ENCODE peak calls at places on chromosome 9, in eight cellular contexts. One of them, this sample, is unnamed.

GRCh38 chr9:104463864-104464263 is 40.2 kb upstream of the OR13F1 start:
- DNase-seq in activated CD4-positive, alpha-beta memory T cell treated with anti-CD3 and anti-CD28 coated beads, Interleukin-2, amount 10 ng/mL, durations not matched to agents 7 days and 5 days: no peak
- DNase-seq in cardiac muscle cell: no peak
- DNase-seq in endothelial cell of umbilical vein: no peak
- DNase-seq in GM23248: no peak
- DNase-seq in HT-29: no peak
- DNase-seq in AG09309: no peak
- DNase-seq in NCI-H1105 treated with DMSO at 0.1 percent for 48 hours: no peak
- DNase-seq in this sample: no peak

GRCh38 chr9:77284616-77285015 is 107.3 kb downstream of the VPS13A start:
- DNase-seq in GM23248: no peak
- DNase-seq in activated CD4-positive, alpha-beta memory T cell treated with anti-CD3 and anti-CD28 coated beads, Interleukin-2, amount 10 ng/mL, durations not matched to agents 7 days and 5 days: no peak
- DNase-seq in AG09309: no peak
- DNase-seq in endothelial cell of umbilical vein: no peak
- DNase-seq in cardiac muscle cell: no peak
- DNase-seq in NCI-H1105 treated with DMSO at 0.1 percent for 48 hours: no peak
- DNase-seq in HT-29: no peak
- DNase-seq in this sample: no peak

GRCh38 chr9:112120471-112120925 is 54.6 kb downstream of the SUSD1 start:
- DNase-seq in AG09309: no peak
- DNase-seq in GM23248: peak; percentile 7
- DNase-seq in cardiac muscle cell: no peak
- DNase-seq in HT-29: peak; percentile 26
- DNase-seq in NCI-H1105 treated with DMSO at 0.1 percent for 48 hours: peak; percentile 90
- DNase-seq in activated CD4-positive, alpha-beta memory T cell treated with anti-CD3 and anti-CD28 coated beads, Interleukin-2, amount 10 ng/mL, durations not matched to agents 7 days and 5 days: no peak
- DNase-seq in endothelial cell of umbilical vein: no peak
- DNase-seq in this sample: no peak

GRCh38 chr9:97846347-97846746 is 6.7 kb upstream of the FOXE1 start:
- DNase-seq in GM23248: no peak
- DNase-seq in cardiac muscle cell: no peak
- DNase-seq in endothelial cell of umbilical vein: no peak
- DNase-seq in NCI-H1105 treated with DMSO at 0.1 percent for 48 hours: no peak
- DNase-seq in AG09309: no peak
- DNase-seq in HT-29: no peak
- DNase-seq in activated CD4-positive, alpha-beta memory T cell treated with anti-CD3 and anti-CD28 coated beads, Interleukin-2, amount 10 ng/mL, durations not matched to agents 7 days and 5 days: no peak
- DNase-seq in this sample: no peak

GRCh38 chr9:128721487-128722010 is 2.4 kb downstream of the ZDHHC12 start:
- DNase-seq in endothelial cell of umbilical vein: no peak
- DNase-seq in AG09309: no peak
- DNase-seq in NCI-H1105 treated with DMSO at 0.1 percent for 48 hours: no peak
- DNase-seq in GM23248: no peak
- DNase-seq in cardiac muscle cell: no peak
- DNase-seq in HT-29: no peak
- DNase-seq in activated CD4-positive, alpha-beta memory T cell treated with anti-CD3 and anti-CD28 coated beads, Interleukin-2, amount 10 ng/mL, durations not matched to agents 7 days and 5 days: no peak
- DNase-seq in this sample: no peak

GRCh38 chr9:127965953-127966352 is 14.8 kb downstream of the EEIG1 start:
- DNase-seq in HT-29: peak; percentile 38
- DNase-seq in GM23248: peak; percentile 58
- DNase-seq in endothelial cell of umbilical vein: no peak
- DNase-seq in activated CD4-positive, alpha-beta memory T cell treated with anti-CD3 and anti-CD28 coated beads, Interleukin-2, amount 10 ng/mL, durations not matched to agents 7 days and 5 days: no peak
- DNase-seq in NCI-H1105 treated with DMSO at 0.1 percent for 48 hours: no peak
- DNase-seq in AG09309: no peak
- DNase-seq in cardiac muscle cell: no peak
- DNase-seq in this sample: no peak

GRCh38 chr9:136946893-136947891 is 2.1 kb downstream of the C8G start:
- DNase-seq in AG09309: no peak
- DNase-seq in GM23248: no peak
- DNase-seq in activated CD4-positive, alpha-beta memory T cell treated with anti-CD3 and anti-CD28 coated beads, Interleukin-2, amount 10 ng/mL, durations not matched to agents 7 days and 5 days: no peak
- DNase-seq in endothelial cell of umbilical vein: no peak
- DNase-seq in cardiac muscle cell: no peak
- DNase-seq in NCI-H1105 treated with DMSO at 0.1 percent for 48 hours: no peak
- DNase-seq in HT-29: no peak
- DNase-seq in this sample: no peak

GRCh38 chr9:3865373-3865772 is 339.6 kb upstream of the RFX3 start:
- DNase-seq in NCI-H1105 treated with DMSO at 0.1 percent for 48 hours: no peak
- DNase-seq in endothelial cell of umbilical vein: peak; percentile 6
- DNase-seq in activated CD4-positive, alpha-beta memory T cell treated with anti-CD3 and anti-CD28 coated beads, Interleukin-2, amount 10 ng/mL, durations not matched to agents 7 days and 5 days: no peak
- DNase-seq in AG09309: no peak
- DNase-seq in GM23248: peak; percentile 73
- DNase-seq in cardiac muscle cell: no peak
- DNase-seq in HT-29: no peak
- DNase-seq in this sample: no peak

GRCh38 chr9:107739601-107740082 is 250.1 kb upstream of the KLF4 start:
- DNase-seq in AG09309: no peak
- DNase-seq in cardiac muscle cell: no peak
- DNase-seq in activated CD4-positive, alpha-beta memory T cell treated with anti-CD3 and anti-CD28 coated beads, Interleukin-2, amount 10 ng/mL, durations not matched to agents 7 days and 5 days: no peak
- DNase-seq in NCI-H1105 treated with DMSO at 0.1 percent for 48 hours: peak; percentile 20
- DNase-seq in HT-29: no peak
- DNase-seq in GM23248: peak; percentile 75
- DNase-seq in endothelial cell of umbilical vein: no peak
- DNase-seq in this sample: no peak

GRCh38 chr9:72635197-72635596 is 113.8 kb downstream of the TMC1 start:
- DNase-seq in HT-29: no peak
- DNase-seq in NCI-H1105 treated with DMSO at 0.1 percent for 48 hours: no peak
- DNase-seq in AG09309: no peak
- DNase-seq in endothelial cell of umbilical vein: no peak
- DNase-seq in activated CD4-positive, alpha-beta memory T cell treated with anti-CD3 and anti-CD28 coated beads, Interleukin-2, amount 10 ng/mL, durations not matched to agents 7 days and 5 days: no peak
- DNase-seq in cardiac muscle cell: no peak
- DNase-seq in GM23248: peak; percentile 12
- DNase-seq in this sample: no peak

GRCh38 chr9:125332527-125332926 is 70.9 kb downstream of the GAPVD1 start:
- DNase-seq in endothelial cell of umbilical vein: no peak
- DNase-seq in HT-29: no peak
- DNase-seq in activated CD4-positive, alpha-beta memory T cell treated with anti-CD3 and anti-CD28 coated beads, Interleukin-2, amount 10 ng/mL, durations not matched to agents 7 days and 5 days: peak; percentile 33
- DNase-seq in cardiac muscle cell: peak; percentile 3
- DNase-seq in GM23248: no peak
- DNase-seq in AG09309: no peak
- DNase-seq in NCI-H1105 treated with DMSO at 0.1 percent for 48 hours: no peak
- DNase-seq in this sample: no peak

GRCh38 chr9:88783613-88784230 is 207.5 kb upstream of the S1PR3 start:
- DNase-seq in GM23248: no peak
- DNase-seq in endothelial cell of umbilical vein: no peak
- DNase-seq in activated CD4-positive, alpha-beta memory T cell treated with anti-CD3 and anti-CD28 coated beads, Interleukin-2, amount 10 ng/mL, durations not matched to agents 7 days and 5 days: no peak
- DNase-seq in NCI-H1105 treated with DMSO at 0.1 percent for 48 hours: no peak
- DNase-seq in AG09309: no peak
- DNase-seq in cardiac muscle cell: no peak
- DNase-seq in HT-29: no peak
- DNase-seq in this sample: no peak

GRCh38 chr9:114988962-114989599 is 58.7 kb upstream of the TNFSF8 start:
- DNase-seq in activated CD4-positive, alpha-beta memory T cell treated with anti-CD3 and anti-CD28 coated beads, Interleukin-2, amount 10 ng/mL, durations not matched to agents 7 days and 5 days: peak; percentile 20
- DNase-seq in AG09309: no peak
- DNase-seq in GM23248: peak; percentile 59
- DNase-seq in cardiac muscle cell: no peak
- DNase-seq in HT-29: no peak
- DNase-seq in endothelial cell of umbilical vein: no peak
- DNase-seq in NCI-H1105 treated with DMSO at 0.1 percent for 48 hours: no peak
- DNase-seq in this sample: no peak

GRCh38 chr9:115643948-115644727 is 509.5 kb upstream of the PAPPA start:
- DNase-seq in HT-29: no peak
- DNase-seq in GM23248: no peak
- DNase-seq in activated CD4-positive, alpha-beta memory T cell treated with anti-CD3 and anti-CD28 coated beads, Interleukin-2, amount 10 ng/mL, durations not matched to agents 7 days and 5 days: no peak
- DNase-seq in cardiac muscle cell: no peak
- DNase-seq in endothelial cell of umbilical vein: no peak
- DNase-seq in AG09309: no peak
- DNase-seq in NCI-H1105 treated with DMSO at 0.1 percent for 48 hours: no peak
- DNase-seq in this sample: no peak

GRCh38 chr9:133370680-133371079 is 5.2 kb downstream of the SURF4 start:
- DNase-seq in activated CD4-positive, alpha-beta memory T cell treated with anti-CD3 and anti-CD28 coated beads, Interleukin-2, amount 10 ng/mL, durations not matched to agents 7 days and 5 days: peak; percentile 69
- DNase-seq in NCI-H1105 treated with DMSO at 0.1 percent for 48 hours: no peak
- DNase-seq in HT-29: no peak
- DNase-seq in cardiac muscle cell: no peak
- DNase-seq in AG09309: no peak
- DNase-seq in GM23248: no peak
- DNase-seq in endothelial cell of umbilical vein: no peak
- DNase-seq in this sample: no peak

GRCh38 chr9:133768371-133768858 is 30.3 kb upstream of the SARDH start:
- DNase-seq in GM23248: no peak
- DNase-seq in NCI-H1105 treated with DMSO at 0.1 percent for 48 hours: no peak
- DNase-seq in endothelial cell of umbilical vein: no peak
- DNase-seq in activated CD4-positive, alpha-beta memory T cell treated with anti-CD3 and anti-CD28 coated beads, Interleukin-2, amount 10 ng/mL, durations not matched to agents 7 days and 5 days: peak; percentile 6
- DNase-seq in HT-29: no peak
- DNase-seq in cardiac muscle cell: no peak
- DNase-seq in AG09309: no peak
- DNase-seq in this sample: no peak

GRCh38 chr9:84024041-84024575 is 43.5 kb downstream of the RMI1 start:
- DNase-seq in cardiac muscle cell: no peak
- DNase-seq in NCI-H1105 treated with DMSO at 0.1 percent for 48 hours: no peak
- DNase-seq in activated CD4-positive, alpha-beta memory T cell treated with anti-CD3 and anti-CD28 coated beads, Interleukin-2, amount 10 ng/mL, durations not matched to agents 7 days and 5 days: no peak
- DNase-seq in AG09309: no peak
- DNase-seq in GM23248: peak; percentile 22
- DNase-seq in endothelial cell of umbilical vein: no peak
- DNase-seq in HT-29: no peak
- DNase-seq in this sample: peak; percentile 23

GRCh38 chr9:95101326-95101725 is 216.2 kb downstream of the FANCC start:
- DNase-seq in HT-29: no peak
- DNase-seq in NCI-H1105 treated with DMSO at 0.1 percent for 48 hours: no peak
- DNase-seq in AG09309: no peak
- DNase-seq in GM23248: no peak
- DNase-seq in endothelial cell of umbilical vein: no peak
- DNase-seq in cardiac muscle cell: no peak
- DNase-seq in activated CD4-positive, alpha-beta memory T cell treated with anti-CD3 and anti-CD28 coated beads, Interleukin-2, amount 10 ng/mL, durations not matched to agents 7 days and 5 days: no peak
- DNase-seq in this sample: no peak

GRCh38 chr9:131234799-131235479 is 41.4 kb downstream of the FAM78A start:
- DNase-seq in GM23248: no peak
- DNase-seq in HT-29: no peak
- DNase-seq in NCI-H1105 treated with DMSO at 0.1 percent for 48 hours: no peak
- DNase-seq in cardiac muscle cell: peak; percentile 77
- DNase-seq in activated CD4-positive, alpha-beta memory T cell treated with anti-CD3 and anti-CD28 coated beads, Interleukin-2, amount 10 ng/mL, durations not matched to agents 7 days and 5 days: no peak
- DNase-seq in AG09309: no peak
- DNase-seq in endothelial cell of umbilical vein: no peak
- DNase-seq in this sample: no peak

GRCh38 chr9:98168952-98169488 is 23.4 kb downstream of the CORO2A start:
- DNase-seq in cardiac muscle cell: no peak
- DNase-seq in AG09309: no peak
- DNase-seq in activated CD4-positive, alpha-beta memory T cell treated with anti-CD3 and anti-CD28 coated beads, Interleukin-2, amount 10 ng/mL, durations not matched to agents 7 days and 5 days: peak; percentile 78
- DNase-seq in HT-29: peak; percentile 86
- DNase-seq in NCI-H1105 treated with DMSO at 0.1 percent for 48 hours: no peak
- DNase-seq in endothelial cell of umbilical vein: no peak
- DNase-seq in GM23248: peak; percentile 42
- DNase-seq in this sample: no peak

GRCh38 chr9:37446401-37446800 is 18.8 kb downstream of the ZBTB5 start:
- DNase-seq in endothelial cell of umbilical vein: no peak
- DNase-seq in AG09309: no peak
- DNase-seq in activated CD4-positive, alpha-beta memory T cell treated with anti-CD3 and anti-CD28 coated beads, Interleukin-2, amount 10 ng/mL, durations not matched to agents 7 days and 5 days: no peak
- DNase-seq in HT-29: no peak
- DNase-seq in GM23248: no peak
- DNase-seq in NCI-H1105 treated with DMSO at 0.1 percent for 48 hours: no peak
- DNase-seq in cardiac muscle cell: no peak
- DNase-seq in this sample: no peak

GRCh38 chr9:98334796-98335195 is 79.3 kb upstream of the TBC1D2 start:
- DNase-seq in cardiac muscle cell: no peak
- DNase-seq in HT-29: no peak
- DNase-seq in NCI-H1105 treated with DMSO at 0.1 percent for 48 hours: no peak
- DNase-seq in GM23248: no peak
- DNase-seq in AG09309: no peak
- DNase-seq in activated CD4-positive, alpha-beta memory T cell treated with anti-CD3 and anti-CD28 coated beads, Interleukin-2, amount 10 ng/mL, durations not matched to agents 7 days and 5 days: no peak
- DNase-seq in endothelial cell of umbilical vein: no peak
- DNase-seq in this sample: no peak

GRCh38 chr9:81671880-81672280 is 17.5 kb downstream of the TLE1 start:
- DNase-seq in cardiac muscle cell: peak; percentile 25
- DNase-seq in activated CD4-positive, alpha-beta memory T cell treated with anti-CD3 and anti-CD28 coated beads, Interleukin-2, amount 10 ng/mL, durations not matched to agents 7 days and 5 days: no peak
- DNase-seq in endothelial cell of umbilical vein: peak; percentile 69
- DNase-seq in AG09309: no peak
- DNase-seq in NCI-H1105 treated with DMSO at 0.1 percent for 48 hours: peak; percentile 47
- DNase-seq in GM23248: no peak
- DNase-seq in HT-29: no peak
- DNase-seq in this sample: no peak

GRCh38 chr9:128503870-128504269 is 649 bp upstream of the GLE1 start:
- DNase-seq in endothelial cell of umbilical vein: no peak
- DNase-seq in GM23248: peak; percentile 56
- DNase-seq in NCI-H1105 treated with DMSO at 0.1 percent for 48 hours: peak; percentile 25
- DNase-seq in activated CD4-positive, alpha-beta memory T cell treated with anti-CD3 and anti-CD28 coated beads, Interleukin-2, amount 10 ng/mL, durations not matched to agents 7 days and 5 days: no peak
- DNase-seq in HT-29: no peak
- DNase-seq in AG09309: no peak
- DNase-seq in cardiac muscle cell: peak; percentile 17
- DNase-seq in this sample: no peak

GRCh38 chr9:36825179-36825578 is 208.9 kb downstream of the PAX5 start:
- DNase-seq in activated CD4-positive, alpha-beta memory T cell treated with anti-CD3 and anti-CD28 coated beads, Interleukin-2, amount 10 ng/mL, durations not matched to agents 7 days and 5 days: no peak
- DNase-seq in AG09309: no peak
- DNase-seq in GM23248: no peak
- DNase-seq in endothelial cell of umbilical vein: no peak
- DNase-seq in NCI-H1105 treated with DMSO at 0.1 percent for 48 hours: no peak
- DNase-seq in cardiac muscle cell: no peak
- DNase-seq in HT-29: no peak
- DNase-seq in this sample: no peak

GRCh38 chr9:114968710-114969109 is 38.3 kb upstream of the TNFSF8 start:
- DNase-seq in AG09309: no peak
- DNase-seq in NCI-H1105 treated with DMSO at 0.1 percent for 48 hours: no peak
- DNase-seq in endothelial cell of umbilical vein: no peak
- DNase-seq in HT-29: no peak
- DNase-seq in GM23248: peak; percentile 58
- DNase-seq in activated CD4-positive, alpha-beta memory T cell treated with anti-CD3 and anti-CD28 coated beads, Interleukin-2, amount 10 ng/mL, durations not matched to agents 7 days and 5 days: no peak
- DNase-seq in cardiac muscle cell: no peak
- DNase-seq in this sample: no peak

GRCh38 chr9:31119882-31120481 is 1264.5 kb upstream of the ACO1 start:
- DNase-seq in endothelial cell of umbilical vein: peak; percentile 47
- DNase-seq in cardiac muscle cell: peak; percentile 29
- DNase-seq in GM23248: peak; percentile 49
- DNase-seq in AG09309: no peak
- DNase-seq in NCI-H1105 treated with DMSO at 0.1 percent for 48 hours: peak; percentile 34
- DNase-seq in HT-29: peak; percentile 72
- DNase-seq in activated CD4-positive, alpha-beta memory T cell treated with anti-CD3 and anti-CD28 coated beads, Interleukin-2, amount 10 ng/mL, durations not matched to agents 7 days and 5 days: peak; percentile 18
- DNase-seq in this sample: no peak

GRCh38 chr9:96008502-96009222 is 133.2 kb downstream of the ERCC6L2 start:
- DNase-seq in HT-29: no peak
- DNase-seq in cardiac muscle cell: no peak
- DNase-seq in GM23248: peak; percentile 34
- DNase-seq in AG09309: no peak
- DNase-seq in activated CD4-positive, alpha-beta memory T cell treated with anti-CD3 and anti-CD28 coated beads, Interleukin-2, amount 10 ng/mL, durations not matched to agents 7 days and 5 days: no peak
- DNase-seq in NCI-H1105 treated with DMSO at 0.1 percent for 48 hours: no peak
- DNase-seq in endothelial cell of umbilical vein: no peak
- DNase-seq in this sample: no peak

GRCh38 chr9:135698767-135699166 is 514 bp downstream of the SOHLH1 start:
- DNase-seq in activated CD4-positive, alpha-beta memory T cell treated with anti-CD3 and anti-CD28 coated beads, Interleukin-2, amount 10 ng/mL, durations not matched to agents 7 days and 5 days: no peak
- DNase-seq in NCI-H1105 treated with DMSO at 0.1 percent for 48 hours: no peak
- DNase-seq in endothelial cell of umbilical vein: no peak
- DNase-seq in GM23248: no peak
- DNase-seq in cardiac muscle cell: no peak
- DNase-seq in HT-29: no peak
- DNase-seq in AG09309: no peak
- DNase-seq in this sample: no peak

GRCh38 chr9:121259498-121259897 is 8.5 kb upstream of the GSN start:
- DNase-seq in AG09309: no peak
- DNase-seq in GM23248: no peak
- DNase-seq in HT-29: no peak
- DNase-seq in cardiac muscle cell: no peak
- DNase-seq in endothelial cell of umbilical vein: no peak
- DNase-seq in NCI-H1105 treated with DMSO at 0.1 percent for 48 hours: no peak
- DNase-seq in activated CD4-positive, alpha-beta memory T cell treated with anti-CD3 and anti-CD28 coated beads, Interleukin-2, amount 10 ng/mL, durations not matched to agents 7 days and 5 days: no peak
- DNase-seq in this sample: no peak

GRCh38 chr9:5617749-5618148 is 11.2 kb upstream of the RIC1 start:
- DNase-seq in activated CD4-positive, alpha-beta memory T cell treated with anti-CD3 and anti-CD28 coated beads, Interleukin-2, amount 10 ng/mL, durations not matched to agents 7 days and 5 days: no peak
- DNase-seq in endothelial cell of umbilical vein: no peak
- DNase-seq in cardiac muscle cell: no peak
- DNase-seq in GM23248: no peak
- DNase-seq in AG09309: no peak
- DNase-seq in HT-29: no peak
- DNase-seq in NCI-H1105 treated with DMSO at 0.1 percent for 48 hours: no peak
- DNase-seq in this sample: no peak

GRCh38 chr9:98219364-98219716 is 26.9 kb upstream of the CORO2A start:
- DNase-seq in activated CD4-positive, alpha-beta memory T cell treated with anti-CD3 and anti-CD28 coated beads, Interleukin-2, amount 10 ng/mL, durations not matched to agents 7 days and 5 days: no peak
- DNase-seq in AG09309: no peak
- DNase-seq in endothelial cell of umbilical vein: no peak
- DNase-seq in NCI-H1105 treated with DMSO at 0.1 percent for 48 hours: no peak
- DNase-seq in GM23248: no peak
- DNase-seq in HT-29: no peak
- DNase-seq in cardiac muscle cell: no peak
- DNase-seq in this sample: no peak

GRCh38 chr9:32665101-32665500 is 29.6 kb upstream of the TAF1L start:
- DNase-seq in GM23248: peak; percentile 69
- DNase-seq in AG09309: no peak
- DNase-seq in cardiac muscle cell: no peak
- DNase-seq in HT-29: no peak
- DNase-seq in endothelial cell of umbilical vein: no peak
- DNase-seq in activated CD4-positive, alpha-beta memory T cell treated with anti-CD3 and anti-CD28 coated beads, Interleukin-2, amount 10 ng/mL, durations not matched to agents 7 days and 5 days: no peak
- DNase-seq in NCI-H1105 treated with DMSO at 0.1 percent for 48 hours: no peak
- DNase-seq in this sample: no peak

GRCh38 chr9:98690686-98691085 is 18.0 kb downstream of the GABBR2 start:
- DNase-seq in activated CD4-positive, alpha-beta memory T cell treated with anti-CD3 and anti-CD28 coated beads, Interleukin-2, amount 10 ng/mL, durations not matched to agents 7 days and 5 days: no peak
- DNase-seq in AG09309: no peak
- DNase-seq in NCI-H1105 treated with DMSO at 0.1 percent for 48 hours: no peak
- DNase-seq in HT-29: no peak
- DNase-seq in cardiac muscle cell: no peak
- DNase-seq in GM23248: no peak
- DNase-seq in endothelial cell of umbilical vein: no peak
- DNase-seq in this sample: no peak